ENCODE peak calls at places on chromosomes 7 and 10, in ten cellular contexts. N, X, V, F, K, M, L, Y, W and T are unnamed samples.

GRCh38 chr7:158432369-158433270 is 155.0 kb downstream of the PTPRN2 start:
- DNase-seq in W (no peak), N (peak; percentile 61), M (no peak), F (peak; percentile 77), V (peak; percentile 87), Y (no peak), L (no peak), X (no peak), K (no peak), T (no peak)

GRCh38 chr10:16611037-16611436 is 89.4 kb upstream of the C1QL3 start:
- DNase-seq in L (no peak), M (no peak), K (no peak), W (no peak), F (no peak), Y (no peak), X (peak; percentile 54), V (no peak), N (no peak), T (no peak)

GRCh38 chr10:24993237-24993958 is 22.6 kb downstream of the ENKUR start:
- DNase-seq in F (no peak), Y (no peak), X (no peak), K (no peak), M (no peak), L (no peak), W (no peak), N (no peak), V (no peak), T (no peak)

GRCh38 chr7:107206136-107206535 is 37.3 kb downstream of the HBP1 start:
- DNase-seq in V (no peak), F (no peak), W (no peak), K (no peak), Y (no peak), L (no peak), X (no peak), N (no peak), M (no peak), T (no peak)

GRCh38 chr7:92904292-92905131 is 68.1 kb upstream of the CDK6 start:
- DNase-seq in M (peak; percentile 97), L (peak; percentile 30), N (peak; percentile 99), X (no peak), W (no peak), V (peak; percentile 60), F (peak; percentile 96), K (peak; percentile 93), Y (no peak), T (no peak)

GRCh38 chr7:90119178-90119971 is 34.9 kb upstream of the STEAP1 start:
- DNase-seq in K (no peak), N (peak; percentile 15), F (peak; percentile 23), L (no peak), W (peak; percentile 81), X (peak; percentile 69), M (no peak), Y (peak; percentile 73), V (peak; percentile 18), T (peak; percentile 86)

GRCh38 chr10:92760609-92761008 is 70.9 kb downstream of the HHEX start:
- DNase-seq in N (peak; percentile 79), X (no peak), V (no peak), K (peak; percentile 27), Y (no peak), M (peak; percentile 71), W (no peak), L (no peak), F (peak; percentile 22), T (no peak)

GRCh38 chr10:18082381-18082780 is 57.8 kb upstream of the CACNB2 start:
- DNase-seq in K (no peak), L (no peak), F (no peak), X (no peak), Y (no peak), W (peak; percentile 31), V (no peak), N (no peak), M (no peak), T (no peak)

GRCh38 chr10:121610798-121611325 is 12.6 kb upstream of the FGFR2 start:
- DNase-seq in L (no peak), M (no peak), V (no peak), W (no peak), X (no peak), Y (no peak), N (peak; percentile 15), F (peak; percentile 8), K (peak; percentile 7), T (no peak)

GRCh38 chr7:17234398-17235021 is 63.9 kb upstream of the AHR start:
- DNase-seq in N (peak; percentile 95), K (peak; percentile 95), M (peak; percentile 95), F (peak; percentile 97), V (peak; percentile 76), L (no peak), X (no peak), W (peak; percentile 25), Y (no peak), T (no peak)

GRCh38 chr10:51423121-51423452 is 276.3 kb downstream of the CSTF2T start:
- DNase-seq in K (no peak), V (no peak), L (no peak), M (no peak), N (no peak), Y (no peak), X (no peak), W (no peak), F (no peak), T (no peak)

GRCh38 chr7:108684629-108685028 is 115.0 kb downstream of the DNAJB9 start:
- DNase-seq in V (no peak), W (no peak), K (no peak), M (peak; percentile 51), L (no peak), N (peak; percentile 1), F (peak; percentile 15), Y (no peak), X (no peak), T (no peak)

GRCh38 chr10:21482821-21483220 is 42.7 kb downstream of the SKIDA1 start:
- DNase-seq in M (no peak), K (no peak), V (no peak), L (no peak), X (no peak), N (no peak), W (no peak), F (no peak), Y (no peak), T (no peak)